ENCODE peak calls at places on chromosome 3, in ten cellular contexts. I is left ventricle myocardium inferior; F is lower lobe of right lung; L is mammary epithelial cell; Y is psoas muscle; B is CD8-positive, alpha-beta T cell; T is MM.1S; A is testis; E is A673; O is stomach. R is an unnamed sample. For H3K36me3, the result is how much of the 10 kb centered on the place peaks cover.

GRCh38 chr3:85801955-85802354 is 843.2 kb downstream of the CADM2 start:
- DNase-seq in I (no peak), F (no peak), L (peak), Y (no peak), B (no peak), T (no peak), A (no peak), E (peak), O (no peak), R (no peak)

GRCh38 chr3:29515451-29515850 is 234.6 kb downstream of the RBMS3 start:
- DNase-seq in I (no peak), F (no peak), L (peak), Y (no peak), B (no peak), T (peak), A (no peak), E (no peak), O (no peak), R (peak)

GRCh38 chr3:145817870-145818483 is 343.0 kb downstream of the PLOD2 start:
- DNase-seq in I (no peak), F (no peak), L (no peak), Y (no peak), B (no peak), T (peak), A (no peak), E (no peak), O (no peak), R (peak)

GRCh38 chr3:57706462-57706861 is 13.6 kb upstream of the DENND6A start:
- DNase-seq in I (no peak), F (no peak), L (peak), Y (no peak), B (no peak), T (no peak), A (no peak), E (no peak), O (no peak), R (no peak)

GRCh38 chr3:162610261-162610660 is 1113.7 kb downstream of the OTOL1 start:
- DNase-seq in I (no peak), F (no peak), L (no peak), Y (no peak), B (no peak), T (no peak), A (no peak), E (no peak), O (no peak), R (no peak)

GRCh38 chr3:122533931-122534334 is 19.2 kb upstream of the KPNA1 start:
- DNase-seq in I (no peak), F (no peak), L (peak), Y (no peak), B (no peak), T (no peak), A (no peak), E (no peak), O (no peak), R (peak)

GRCh38 chr3:186909078-186909853 is 21.1 kb upstream of the ST6GAL1 start:
- DNase-seq in I (no peak), F (peak), L (no peak), Y (no peak), B (peak), T (peak), A (no peak), E (no peak), O (peak), R (peak)

GRCh38 chr3:61526307-61526706 is 35.1 kb upstream of the PTPRG start:
- DNase-seq in I (no peak), F (no peak), L (no peak), Y (no peak), B (no peak), T (no peak), A (no peak), E (no peak), O (no peak), R (no peak)

GRCh38 chr3:197038604-197039003 is 9.0 kb upstream of the MELTF start:
- DNase-seq in I (no peak), F (no peak), L (peak), Y (no peak), B (no peak), T (no peak), A (no peak), E (no peak), O (no peak), R (no peak)

GRCh38 chr3:54146383-54147239 is 24.3 kb downstream of the CACNA2D3 start:
- DNase-seq in I (peak), F (peak), L (peak), Y (peak), B (no peak), T (peak), A (peak), E (peak), O (peak), R (peak)

GRCh38 chr3:126372413-126373145 is 15.4 kb upstream of the KLF15 start:
- DNase-seq in I (no peak), F (no peak), L (no peak), Y (no peak), B (no peak), T (peak), A (no peak), E (no peak), O (no peak), R (no peak)
- TF ChIP-seq CTCF in I (no peak), F (no peak), L (no peak), Y (no peak), B (no peak), T (no peak), A (no peak), E (no peak), O (no peak), R (no peak)

DNA sequence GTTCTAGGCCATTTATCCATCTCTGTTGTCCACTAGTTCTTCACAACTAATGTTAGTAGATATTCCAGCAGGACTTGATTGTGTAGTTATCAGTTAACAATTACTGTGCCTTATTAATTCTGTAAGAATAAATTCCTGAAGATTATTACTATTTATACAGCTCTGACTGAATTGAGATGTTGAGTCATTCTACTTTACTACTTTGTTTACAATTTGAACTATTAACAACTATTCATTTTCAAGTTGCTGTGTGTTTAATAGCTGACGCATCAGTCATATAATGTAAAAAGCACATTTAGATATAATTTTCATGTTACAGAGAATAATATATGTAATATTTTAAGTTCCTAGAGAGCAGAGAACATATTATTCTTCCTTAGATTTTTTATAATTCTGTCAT is 21.1 kb downstream of the DZIP3 start:
- DNase-seq in I (no peak), F (no peak), L (no peak), Y (no peak), B (no peak), T (no peak), A (no peak), E (no peak), O (no peak), R (no peak)
- H3K36me3 ChIP-seq in I (under half), F (under half), L (under half), Y (under half), B (under half), T (under half), A (under half), E (under half), O (under half), R (under half)

DNA sequence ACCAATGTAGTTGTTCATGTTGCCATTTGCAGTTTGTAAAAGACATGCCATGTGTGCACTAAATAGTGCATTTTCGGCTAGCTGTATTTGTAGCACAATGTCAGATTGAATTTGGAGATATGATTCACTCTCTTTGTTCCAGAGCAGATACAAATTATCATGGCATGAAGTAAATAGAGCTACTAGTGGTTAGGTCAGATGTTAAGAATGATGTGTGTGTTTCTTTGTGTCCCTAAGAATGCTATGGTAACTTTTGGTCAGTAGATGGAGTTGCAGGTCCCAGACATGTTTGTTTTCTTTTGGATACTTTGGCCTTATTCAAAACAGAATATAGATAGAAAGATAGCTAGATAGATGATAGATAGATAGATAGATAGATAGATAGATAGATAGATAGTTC is 595.8 kb downstream of the NLGN1 start:
- DNase-seq in I (no peak), F (no peak), L (peak), Y (no peak), B (no peak), T (no peak), A (no peak), E (peak), O (no peak), R (no peak)
- TF ChIP-seq CTCF in I (no peak), F (no peak), L (no peak), Y (no peak), B (no peak), T (peak), A (no peak), E (peak), O (no peak), R (no peak)

GRCh38 chr3:66414846-66415245 is 86.0 kb downstream of the LRIG1 start:
- DNase-seq in I (no peak), F (no peak), L (no peak), Y (no peak), B (no peak), T (no peak), A (no peak), E (no peak), O (no peak), R (no peak)
- H3K36me3 ChIP-seq in I (under half), F (half or more), L (under half), Y (under half), B (under half), T (under half), A (under half), E (under half), O (half or more), R (under half)

DNA sequence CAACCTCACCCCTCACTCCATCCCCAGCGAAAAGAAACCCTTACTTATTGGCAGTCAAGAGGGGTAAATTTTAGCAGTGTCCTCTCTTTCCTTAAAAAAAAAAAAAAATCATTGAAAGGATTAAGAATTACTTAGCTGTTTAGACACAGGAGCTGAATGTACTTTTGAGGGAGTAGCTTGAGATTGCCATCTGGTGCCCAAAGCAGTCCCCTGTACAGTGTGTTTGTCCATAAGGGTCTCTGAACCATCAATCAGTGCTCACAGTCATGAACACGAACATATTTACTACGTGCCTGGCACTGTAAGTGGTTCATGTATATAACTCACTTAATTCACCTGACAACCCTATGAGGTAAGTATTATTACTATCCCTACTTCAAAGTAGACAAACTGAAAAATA is 463.5 kb downstream of the RAP2B start:
- DNase-seq in I (no peak), F (no peak), L (no peak), Y (no peak), B (no peak), T (no peak), A (no peak), E (peak), O (no peak), R (no peak)
- TF ChIP-seq CTCF in I (no peak), F (no peak), L (no peak), Y (no peak), B (no peak), T (peak), A (no peak), E (peak), O (no peak), R (no peak)

DNA sequence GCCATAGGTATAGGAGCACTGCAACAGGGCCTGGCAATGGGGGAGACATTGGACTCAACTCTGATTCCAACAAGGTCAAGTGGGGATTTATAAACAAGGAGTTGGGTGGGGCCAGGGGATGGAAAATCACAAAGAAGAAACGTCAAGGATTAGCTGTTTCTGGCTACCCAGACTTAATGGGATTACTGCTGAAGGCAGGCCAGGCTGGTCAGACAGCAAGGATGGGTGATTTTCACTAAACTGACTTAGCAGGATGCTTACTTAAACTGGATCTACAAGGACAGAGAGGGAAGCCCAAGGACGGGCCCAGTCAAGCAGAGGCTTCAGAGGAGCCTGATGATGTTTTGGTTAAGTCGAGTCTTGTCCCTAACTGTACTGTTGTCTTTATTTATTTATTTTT is 76.2 kb downstream of the USP13 start:
- DNase-seq in I (no peak), F (no peak), L (no peak), Y (no peak), B (no peak), T (no peak), A (no peak), E (peak), O (no peak), R (no peak)
- H3K36me3 ChIP-seq in I (under half), F (under half), L (under half), Y (under half), B (under half), T (under half), A (under half), E (under half), O (under half), R (under half)

R was measured in GM06990.